ENCODE peak calls at places on chromosome X, in six cellular contexts. I, E, U, N, B and F are unnamed samples.

GRCh38 chrX:94058728-94059382 is 384.8 kb downstream of the FAM133A start:
- DNase-seq in N (no peak), E (no peak), B (no peak), I (no peak), U (peak; percentile 5), F (peak; percentile 14)

GRCh38 chrX:86946569-86946968 is 571.0 kb upstream of the KLHL4 start:
- DNase-seq in N (no peak), I (no peak), B (no peak), U (peak; percentile 43), E (no peak), F (no peak)

GRCh38 chrX:115147220-115147619 is 42.0 kb upstream of the RBMXL3 start:
- DNase-seq in B (no peak), N (peak; percentile 8), I (no peak), U (peak; percentile 16), E (no peak), F (no peak)

GRCh38 chrX:71671043-71671829 is 3.9 kb downstream of the LOC101059915 start:
- DNase-seq in E (no peak), N (no peak), I (no peak), B (no peak), U (no peak), F (peak; percentile 27)

GRCh38 chrX:140503714-140504351 is 1.0 kb downstream of the SOX3 start:
- DNase-seq in B (no peak), U (no peak), N (peak; percentile 34), I (no peak), E (no peak), F (peak; percentile 63)

GRCh38 chrX:102697506-102697905 is 14.7 kb upstream of the GPRASP2 start:
- DNase-seq in B (no peak), E (no peak), I (no peak), N (peak; percentile 21), U (no peak), F (no peak)

GRCh38 chrX:12985336-12985735 is 10.4 kb downstream of the TMSB4X start:
- DNase-seq in N (no peak), B (no peak), E (no peak), U (no peak), I (no peak), F (no peak)

GRCh38 chrX:106894978-106895452 is 8.1 kb downstream of the RIPPLY1 start:
- DNase-seq in I (no peak), U (peak; percentile 68), N (peak; percentile 76), B (no peak), E (peak; percentile 33), F (peak; percentile 40)

GRCh38 chrX:23666282-23666681 is 1.0 kb upstream of the PRDX4 start:
- DNase-seq in E (no peak), I (peak; percentile 58), B (no peak), U (no peak), N (no peak), F (no peak)

GRCh38 chrX:16278927-16279326 is 111.6 kb downstream of the MAGEB17 start:
- DNase-seq in B (no peak), E (no peak), N (no peak), I (no peak), U (peak; percentile 7), F (no peak)

GRCh38 chrX:104510801-104511200 is 55.2 kb upstream of the IL1RAPL2 start:
- DNase-seq in E (no peak), U (no peak), B (no peak), N (no peak), I (no peak), F (no peak)

GRCh38 chrX:41064028-41064427 is 21.2 kb upstream of the USP9X start:
- DNase-seq in E (no peak), I (no peak), U (no peak), N (peak; percentile 71), B (no peak), F (no peak)

GRCh38 chrX:138191998-138192397 is 519.5 kb downstream of the FGF13 start:
- DNase-seq in B (no peak), I (no peak), U (peak; percentile 32), N (peak; percentile 22), E (no peak), F (no peak)

GRCh38 chrX:14243823-14244222 is 214.1 kb upstream of the GEMIN8 start:
- DNase-seq in N (no peak), U (no peak), I (no peak), B (no peak), E (no peak), F (peak; percentile 3)

GRCh38 chrX:39222361-39223113 is 421.3 kb downstream of the MID1IP1 start:
- DNase-seq in B (no peak), U (no peak), N (no peak), I (no peak), E (no peak), F (no peak)

GRCh38 chrX:101462892-101463291 is 22.4 kb upstream of the ARMCX4 start:
- DNase-seq in N (peak; percentile 12), B (no peak), I (no peak), U (peak; percentile 21), E (no peak), F (no peak)

GRCh38 chrX:152886716-152887115 is 11.2 kb upstream of the ZNF185 start:
- DNase-seq in B (no peak), E (no peak), I (no peak), N (no peak), U (no peak), F (no peak)

GRCh38 chrX:121085612-121086010 is 38.2 kb downstream of the GLUD2 start:
- DNase-seq in B (no peak), N (no peak), U (no peak), E (no peak), I (no peak), F (no peak)

GRCh38 chrX:108582151-108582550 is 142.5 kb downstream of the COL4A5 start:
- DNase-seq in U (no peak), B (no peak), I (no peak), N (no peak), E (no peak), F (no peak)

GRCh38 chrX:567891-568290 is 62.7 kb upstream of the SHOX start:
- DNase-seq in B (no peak), I (no peak), N (no peak), U (no peak), E (no peak), F (peak; percentile 6)

GRCh38 chrX:72634321-72634720 is 61.7 kb upstream of the HDAC8 start:
- DNase-seq in U (no peak), E (no peak), B (no peak), I (no peak), N (no peak), F (no peak)

GRCh38 chrX:1212532-1212931 is at the start of gene CRLF2:
- DNase-seq in E (no peak), N (no peak), I (no peak), B (no peak), U (peak; percentile 63), F (no peak)

GRCh38 chrX:110321081-110321480 is 3.2 kb upstream of the AMMECR1 start:
- DNase-seq in E (no peak), U (no peak), B (no peak), I (no peak), N (no peak), F (no peak)

GRCh38 chrX:15468036-15468435 is 25.1 kb downstream of the PIR start:
- DNase-seq in U (no peak), E (no peak), N (peak; percentile 44), B (peak; percentile 15), I (no peak), F (no peak)

GRCh38 chrX:281166-281999 is at the start of gene PLCXD1:
- DNase-seq in E (peak; percentile 25), I (no peak), N (peak; percentile 24), U (peak; percentile 96), B (no peak), F (peak; percentile 59)

GRCh38 chrX:151226941-151227340 is 50.6 kb downstream of the GPR50 start:
- DNase-seq in B (no peak), E (no peak), N (no peak), U (no peak), I (no peak), F (no peak)

GRCh38 chrX:151227637-151228036 is 51.3 kb downstream of the GPR50 start:
- DNase-seq in I (no peak), U (no peak), E (no peak), B (no peak), N (no peak), F (no peak)

GRCh38 chrX:151228935-151229334 is 52.6 kb downstream of the GPR50 start:
- DNase-seq in U (no peak), N (no peak), B (no peak), E (no peak), I (no peak), F (no peak)

GRCh38 chrX:151225843-151226242 is 49.5 kb downstream of the GPR50 start:
- DNase-seq in E (no peak), B (no peak), I (no peak), N (no peak), U (no peak), F (no peak)
- H3K4me1 ChIP-seq in E (no peaks in the 10 kb centered on the region), B (no peaks in the 10 kb centered on the region), I (no peaks in the 10 kb centered on the region), N (no peaks in the 10 kb centered on the region), U (no peaks in the 10 kb centered on the region), F (no peaks in the 10 kb centered on the region)

GRCh38 chrX:123779908-123780396 is 47.1 kb upstream of the THOC2 start:
- DNase-seq in B (no peak), E (no peak), I (no peak), U (peak; percentile 61), N (no peak), F (no peak)
- H3K27ac ChIP-seq in B (no peak overlapping the region), E (no peak overlapping the region), I (no peak overlapping the region), U (peak overlapping the region; percentile 83), N (no peak overlapping the region), F (no peak overlapping the region)

GRCh38 chrX:154350429-154351182 is 23.8 kb downstream of the FLNA start:
- DNase-seq in U (peak; percentile 39), E (no peak), N (no peak), I (no peak), B (no peak), F (peak; percentile 20)
- H3K4me1 ChIP-seq in U (peaks cover 76% of the 10 kb centered on the region), E (no peaks in the 10 kb centered on the region), N (no peaks in the 10 kb centered on the region), I (no peaks in the 10 kb centered on the region), B (no peaks in the 10 kb centered on the region), F (no peaks in the 10 kb centered on the region)

GRCh38 chrX:119635799-119636198 is 29.6 kb upstream of the NKRF start:
- DNase-seq in N (no peak), E (no peak), U (no peak), B (no peak), I (no peak), F (no peak)

GRCh38 chrX:119636419-119636818 is 30.2 kb upstream of the NKRF start:
- DNase-seq in N (no peak), U (no peak), E (no peak), B (no peak), I (no peak), F (no peak)

GRCh38 chrX:119640621-119641020 is 34.4 kb upstream of the NKRF start:
- DNase-seq in N (no peak), I (no peak), B (no peak), E (no peak), U (no peak), F (no peak)

GRCh38 chrX:119638725-119639471 is 32.7 kb upstream of the NKRF start:
- DNase-seq in I (no peak), N (no peak), B (no peak), E (no peak), U (peak; percentile 3), F (no peak)

DNA sequence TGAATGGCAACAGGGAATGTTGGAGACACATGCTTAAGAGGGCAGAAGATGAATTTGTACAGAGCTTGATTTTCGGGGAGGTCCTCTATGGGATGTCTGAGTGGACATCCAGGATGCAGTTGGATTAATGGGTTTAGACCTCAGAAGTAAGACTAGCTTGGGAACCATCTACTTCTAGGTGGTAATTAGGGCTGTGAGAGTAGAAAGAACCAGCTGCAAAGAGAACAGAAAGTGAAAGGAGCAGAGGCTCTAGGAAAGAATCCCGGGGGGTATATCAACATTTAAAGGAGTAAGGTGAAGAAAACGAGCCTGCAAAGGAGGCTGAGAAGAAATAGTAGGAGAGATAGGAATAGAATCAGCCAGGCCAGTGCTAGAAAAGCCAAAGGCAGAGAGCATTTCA is 29.0 kb upstream of the NKRF start:
- DNase-seq in B (no peak), I (no peak), E (no peak), U (no peak), N (no peak), F (no peak)
- H3K27ac ChIP-seq in B (no peak overlapping the region), I (no peak overlapping the region), E (no peak overlapping the region), U (no peak overlapping the region), N (no peak overlapping the region), F (no peak overlapping the region)

GRCh38 chrX:130028196-130028595 is 45.8 kb downstream of the BCORL1 start:
- DNase-seq in U (peak; percentile 57), I (no peak), E (no peak), N (peak; percentile 23), B (no peak), F (peak; percentile 76)
- H3K4me1 ChIP-seq in U (no peaks in the 10 kb centered on the region), I (no peaks in the 10 kb centered on the region), E (no peaks in the 10 kb centered on the region), N (no peaks in the 10 kb centered on the region), B (no peaks in the 10 kb centered on the region), F (no peaks in the 10 kb centered on the region)